ENCODE peak calls at places on chromosomes 2 and 18, in six cellular contexts. One of them, this sample, is unnamed.

GRCh38 chr2:128797092-128797491 is 478.4 kb upstream of the HS6ST1 start:
- DNase-seq in effector memory CD8-positive, alpha-beta T cell: no peak
- DNase-seq in fibroblast of lung: no peak
- DNase-seq in kidney tubule cell: no peak
- DNase-seq in erythroblast: no peak
- DNase-seq in left colon: no peak
- DNase-seq in this sample: no peak

GRCh38 chr2:42663106-42663755 is 94.8 kb downstream of the MTA3 start:
- DNase-seq in fibroblast of lung: peak
- DNase-seq in effector memory CD8-positive, alpha-beta T cell: peak
- DNase-seq in kidney tubule cell: peak
- DNase-seq in erythroblast: peak
- DNase-seq in left colon: peak
- DNase-seq in this sample: peak

GRCh38 chr2:111028720-111029119 is 92.0 kb upstream of the BCL2L11 start:
- DNase-seq in left colon: no peak
- DNase-seq in kidney tubule cell: peak
- DNase-seq in fibroblast of lung: no peak
- DNase-seq in effector memory CD8-positive, alpha-beta T cell: no peak
- DNase-seq in erythroblast: peak
- DNase-seq in this sample: peak

GRCh38 chr18:48791636-48792105 is 159.1 kb downstream of the SMAD7 start:
- DNase-seq in left colon: no peak
- DNase-seq in effector memory CD8-positive, alpha-beta T cell: no peak
- DNase-seq in kidney tubule cell: peak
- DNase-seq in fibroblast of lung: no peak
- DNase-seq in erythroblast: no peak
- DNase-seq in this sample: no peak

GRCh38 chr18:48609114-48609513 is 70.3 kb downstream of the CTIF start:
- DNase-seq in erythroblast: no peak
- DNase-seq in effector memory CD8-positive, alpha-beta T cell: no peak
- DNase-seq in left colon: no peak
- DNase-seq in fibroblast of lung: no peak
- DNase-seq in kidney tubule cell: no peak
- DNase-seq in this sample: no peak

GRCh38 chr2:170324640-170325046 is 146.7 kb downstream of the MYO3B start:
- DNase-seq in fibroblast of lung: peak
- DNase-seq in effector memory CD8-positive, alpha-beta T cell: no peak
- DNase-seq in kidney tubule cell: peak
- DNase-seq in left colon: no peak
- DNase-seq in erythroblast: peak
- DNase-seq in this sample: peak

GRCh38 chr2:9288233-9288632 is 81.6 kb downstream of the ASAP2 start:
- DNase-seq in effector memory CD8-positive, alpha-beta T cell: no peak
- DNase-seq in kidney tubule cell: peak
- DNase-seq in left colon: no peak
- DNase-seq in fibroblast of lung: peak
- DNase-seq in erythroblast: no peak
- DNase-seq in this sample: no peak

GRCh38 chr2:146852661-146853060 is 992.2 kb upstream of the ACVR2A start:
- DNase-seq in effector memory CD8-positive, alpha-beta T cell: no peak
- DNase-seq in fibroblast of lung: no peak
- DNase-seq in left colon: no peak
- DNase-seq in erythroblast: no peak
- DNase-seq in kidney tubule cell: no peak
- DNase-seq in this sample: no peak

GRCh38 chr2:230160112-230160660 is 59.6 kb downstream of the SP110 start:
- DNase-seq in fibroblast of lung: peak
- DNase-seq in kidney tubule cell: peak
- DNase-seq in effector memory CD8-positive, alpha-beta T cell: peak
- DNase-seq in erythroblast: peak
- DNase-seq in left colon: peak
- DNase-seq in this sample: peak

GRCh38 chr2:160492401-160493226 is 993 bp downstream of the RBMS1 start:
- DNase-seq in effector memory CD8-positive, alpha-beta T cell: peak
- DNase-seq in fibroblast of lung: peak
- DNase-seq in erythroblast: peak
- DNase-seq in left colon: peak
- DNase-seq in kidney tubule cell: peak
- DNase-seq in this sample: peak

GRCh38 chr18:56200381-56200831 is 438.0 kb downstream of the TXNL1 start:
- DNase-seq in erythroblast: no peak
- DNase-seq in kidney tubule cell: peak
- DNase-seq in effector memory CD8-positive, alpha-beta T cell: no peak
- DNase-seq in left colon: no peak
- DNase-seq in fibroblast of lung: peak
- DNase-seq in this sample: no peak

GRCh38 chr18:44777429-44778192 is 96.9 kb downstream of the SETBP1 start:
- DNase-seq in left colon: no peak
- DNase-seq in erythroblast: no peak
- DNase-seq in kidney tubule cell: no peak
- DNase-seq in effector memory CD8-positive, alpha-beta T cell: no peak
- DNase-seq in fibroblast of lung: no peak
- DNase-seq in this sample: no peak

GRCh38 chr2:216115224-216115582 is 6.1 kb downstream of the XRCC5 start:
- DNase-seq in kidney tubule cell: peak
- DNase-seq in fibroblast of lung: peak
- DNase-seq in erythroblast: no peak
- DNase-seq in effector memory CD8-positive, alpha-beta T cell: no peak
- DNase-seq in left colon: peak
- DNase-seq in this sample: no peak

GRCh38 chr18:70366174-70366573 is 77.3 kb downstream of the SOCS6 start:
- DNase-seq in left colon: no peak
- DNase-seq in fibroblast of lung: peak
- DNase-seq in effector memory CD8-positive, alpha-beta T cell: no peak
- DNase-seq in kidney tubule cell: no peak
- DNase-seq in erythroblast: no peak
- DNase-seq in this sample: no peak

GRCh38 chr2:37146062-37146461 is 10.7 kb downstream of the EIF2AK2 start:
- DNase-seq in fibroblast of lung: no peak
- DNase-seq in left colon: no peak
- DNase-seq in kidney tubule cell: no peak
- DNase-seq in erythroblast: no peak
- DNase-seq in effector memory CD8-positive, alpha-beta T cell: no peak
- DNase-seq in this sample: no peak

GRCh38 chr2:120587326-120587996 is 148.2 kb upstream of the GLI2 start:
- DNase-seq in effector memory CD8-positive, alpha-beta T cell: no peak
- DNase-seq in left colon: no peak
- DNase-seq in kidney tubule cell: no peak
- DNase-seq in fibroblast of lung: no peak
- DNase-seq in erythroblast: no peak
- DNase-seq in this sample: no peak

GRCh38 chr18:54924948-54925347 is 34.3 kb downstream of the CCDC68 start:
- DNase-seq in effector memory CD8-positive, alpha-beta T cell: no peak
- DNase-seq in erythroblast: no peak
- DNase-seq in left colon: no peak
- DNase-seq in fibroblast of lung: peak
- DNase-seq in kidney tubule cell: peak
- DNase-seq in this sample: no peak